ENCODE peak calls at places on chromosomes 7 and 10, in ten cellular contexts. N is stomach, W is spleen, H is prostate gland, S is GM12878, I is HCT116, Q is GM23338, D is transverse colon, J is H1, P is Panc1. A is an unnamed sample.

GRCh38 chr10:126646101-126646500 is 24.4 kb downstream of the C10orf90 start:
- DNase-seq in N (no peak), W (no peak), H (no peak), S (no peak), I (no peak), Q (no peak), D (no peak), J (no peak), P (no peak), A (no peak)

GRCh38 chr10:112953075-112953501 is 3.0 kb downstream of the TCF7L2 start:
- DNase-seq in N (no peak), W (peak; percentile 80), H (peak; percentile 41), S (no peak), I (no peak), Q (peak; percentile 60), D (peak; percentile 52), J (no peak), P (no peak), A (no peak)

GRCh38 chr10:74233281-74233680 is 82.3 kb downstream of the ADK start:
- DNase-seq in N (no peak), W (no peak), H (no peak), S (no peak), I (no peak), Q (peak; percentile 42), D (no peak), J (no peak), P (no peak), A (no peak)

GRCh38 chr10:110502072-110502845 is 4.6 kb downstream of the DUSP5 start:
- DNase-seq in N (no peak), W (no peak), H (no peak), S (no peak), I (no peak), Q (no peak), D (no peak), J (no peak), P (no peak), A (no peak)

GRCh38 chr7:100589341-100589935 is 3.3 kb downstream of the FBXO24 start:
- DNase-seq in N (no peak), W (peak; percentile 63), H (no peak), S (no peak), I (no peak), Q (peak; percentile 62), D (no peak), J (no peak), P (no peak), A (no peak)

GRCh38 chr7:46360255-46360654 is 439.2 kb upstream of the IGFBP3 start:
- DNase-seq in N (no peak), W (no peak), H (no peak), S (no peak), I (no peak), Q (peak; percentile 16), D (no peak), J (no peak), P (no peak), A (no peak)

GRCh38 chr10:30455816-30456215 is 21.8 kb downstream of the MAP3K8 start:
- DNase-seq in N (no peak), W (peak; percentile 87), H (no peak), S (no peak), I (no peak), Q (no peak), D (peak; percentile 31), J (no peak), P (no peak), A (no peak)

GRCh38 chr10:787933-788651 is 98.6 kb upstream of the DIP2C start:
- DNase-seq in N (peak; percentile 23), W (peak; percentile 71), H (peak; percentile 3), S (no peak), I (no peak), Q (no peak), D (no peak), J (peak; percentile 43), P (no peak), A (peak; percentile 37)

GRCh38 chr10:123766012-123766411 is 99.9 kb downstream of the GPR26 start:
- DNase-seq in N (no peak), W (no peak), H (no peak), S (no peak), I (no peak), Q (no peak), D (peak; percentile 26), J (no peak), P (no peak), A (no peak)

GRCh38 chr10:43781480-43782361 is 133.0 kb upstream of the ZNF32 start:
- DNase-seq in N (peak; percentile 48), W (no peak), H (no peak), S (peak; percentile 13), I (no peak), Q (no peak), D (no peak), J (no peak), P (no peak), A (no peak)

GRCh38 chr7:112234147-112234546 is 27.7 kb downstream of the ZNF277 start:
- DNase-seq in N (no peak), W (no peak), H (no peak), S (no peak), I (no peak), Q (no peak), D (no peak), J (no peak), P (no peak), A (no peak)

GRCh38 chr7:112238852-112239610 is 32.5 kb downstream of the ZNF277 start:
- DNase-seq in N (no peak), W (peak; percentile 29), H (no peak), S (no peak), I (no peak), Q (no peak), D (no peak), J (no peak), P (no peak), A (no peak)

GRCh38 chr7:112233048-112233697 is 26.7 kb downstream of the ZNF277 start:
- DNase-seq in N (no peak), W (no peak), H (no peak), S (no peak), I (no peak), Q (no peak), D (no peak), J (no peak), P (no peak), A (no peak)

GRCh38 chr7:112236597-112236996 is 30.1 kb downstream of the ZNF277 start:
- DNase-seq in N (no peak), W (no peak), H (no peak), S (no peak), I (no peak), Q (no peak), D (no peak), J (no peak), P (no peak), A (no peak)

DNA sequence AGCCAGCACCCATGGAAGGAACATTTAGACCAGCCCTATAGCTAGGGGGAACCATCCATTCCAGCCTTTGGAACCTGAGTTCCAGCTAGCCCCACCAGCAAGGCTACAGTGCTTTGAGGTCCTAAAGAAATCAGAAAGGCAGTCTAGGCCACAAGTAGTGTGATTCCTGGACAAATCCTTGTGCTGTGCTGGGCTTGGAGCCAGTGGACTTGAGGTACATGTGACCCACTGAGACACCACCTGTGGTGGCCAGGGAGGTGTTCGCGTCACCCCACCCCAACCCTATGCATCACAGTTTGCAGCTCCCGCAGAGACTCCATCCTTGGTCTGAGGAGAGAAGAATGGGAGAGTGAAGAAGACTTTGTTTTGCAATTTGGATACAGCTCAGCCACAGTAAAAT is 31.8 kb downstream of the ZNF277 start:
- DNase-seq in N (no peak), W (no peak), H (no peak), S (no peak), I (no peak), Q (no peak), D (no peak), J (no peak), P (no peak), A (no peak)
- TF ChIP-seq CTCF in N (no peak), W (no peak), H (no peak), S (no peak), I (no peak), Q (no peak), D (no peak), J (no peak), P (no peak), A (no peak)

GRCh38 chr10:102629661-102630614 is 14.3 kb upstream of the TRIM8 start:
- DNase-seq in N (no peak), W (peak; percentile 66), H (no peak), S (no peak), I (no peak), Q (peak; percentile 85), D (no peak), J (peak; percentile 73), P (no peak), A (no peak)
- TF ChIP-seq POLR2AphosphoS5 in N (no peak), W (no peak), H (no peak), S (no peak), I (peak; percentile 30), Q (no peak), D (no peak), J (peak; percentile 76), P (no peak), A (no peak)

DNA sequence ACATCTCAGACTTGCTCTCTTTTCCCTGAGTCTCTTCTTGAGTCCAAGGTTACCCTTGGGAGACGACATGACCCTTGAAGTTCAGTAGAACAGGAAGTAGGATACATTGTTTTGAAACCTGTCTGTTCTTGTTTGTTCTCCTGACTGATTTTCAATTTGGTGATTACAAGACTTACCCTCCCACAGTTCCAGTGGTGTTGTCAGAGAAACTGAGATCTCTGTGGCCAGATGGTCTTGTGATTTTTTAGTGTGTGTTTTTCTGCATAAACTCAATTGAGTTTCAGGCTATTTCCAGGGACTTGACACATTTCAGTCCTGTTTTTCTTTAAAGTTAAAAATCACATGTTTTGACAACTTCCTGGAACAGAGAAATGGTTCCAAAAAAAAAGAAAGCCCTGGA is 22.3 kb downstream of the PIK3CG start:
- DNase-seq in N (no peak), W (no peak), H (no peak), S (peak; percentile 25), I (no peak), Q (no peak), D (no peak), J (no peak), P (no peak), A (no peak)
- H3K36me3 ChIP-seq in N (no peaks in the 10 kb centered on the region), W (no peaks in the 10 kb centered on the region), H (no peaks in the 10 kb centered on the region), S (peaks cover 3% of the 10 kb centered on the region), I (no peaks in the 10 kb centered on the region), Q (no peaks in the 10 kb centered on the region), D (peaks cover 1% of the 10 kb centered on the region), J (no peaks in the 10 kb centered on the region), P (no peaks in the 10 kb centered on the region), A (no peaks in the 10 kb centered on the region)

GRCh38 chr7:103094102-103094501 is 19.2 kb downstream of the ARMC10 start:
- DNase-seq in N (no peak), W (no peak), H (no peak), S (no peak), I (no peak), Q (no peak), D (no peak), J (no peak), P (no peak), A (no peak)
- TF ChIP-seq CTCF in N (no peak), W (peak; percentile 5), H (peak; percentile 18), S (peak; percentile 26), I (peak; percentile 17), Q (no peak), D (peak; percentile 13), J (no peak), P (no peak), A (no peak)